ENCODE peak calls at places on chromosomes 2 and 18, in six cellular contexts. One of them, this sample, is unnamed.

GRCh38 chr2:106184394-106184793 is 9.7 kb downstream of the UXS1 start:
- DNase-seq in RWPE2: no peak
- DNase-seq in fibroblast of mammary gland: no peak
- DNase-seq in upper lobe of right lung: no peak
- DNase-seq in A549: no peak
- DNase-seq in AG04450: no peak
- DNase-seq in this sample: no peak

GRCh38 chr2:78532762-78533399 is 492.6 kb upstream of the REG3G start:
- DNase-seq in RWPE2: no peak
- DNase-seq in fibroblast of mammary gland: no peak
- DNase-seq in upper lobe of right lung: no peak
- DNase-seq in A549: no peak
- DNase-seq in AG04450: no peak
- DNase-seq in this sample: no peak

GRCh38 chr2:72141881-72142742 is 5.5 kb downstream of the CYP26B1 start:
- DNase-seq in RWPE2: no peak
- DNase-seq in fibroblast of mammary gland: no peak
- DNase-seq in upper lobe of right lung: peak
- DNase-seq in A549: no peak
- DNase-seq in AG04450: no peak
- DNase-seq in this sample: no peak

GRCh38 chr2:172970660-172971059 is 105.0 kb upstream of the MAP3K20 start:
- DNase-seq in RWPE2: no peak
- DNase-seq in fibroblast of mammary gland: no peak
- DNase-seq in upper lobe of right lung: no peak
- DNase-seq in A549: no peak
- DNase-seq in AG04450: no peak
- DNase-seq in this sample: no peak

GRCh38 chr2:223860809-223861738 is 23.7 kb upstream of the AP1S3 start:
- DNase-seq in RWPE2: peak
- DNase-seq in fibroblast of mammary gland: peak
- DNase-seq in upper lobe of right lung: no peak
- DNase-seq in A549: peak
- DNase-seq in AG04450: no peak
- DNase-seq in this sample: peak

GRCh38 chr2:196206804-196207203 is 35.4 kb upstream of the STK17B start:
- DNase-seq in RWPE2: no peak
- DNase-seq in fibroblast of mammary gland: peak
- DNase-seq in upper lobe of right lung: no peak
- DNase-seq in A549: no peak
- DNase-seq in AG04450: no peak
- DNase-seq in this sample: no peak

GRCh38 chr18:49843778-49844625 is 30.7 kb upstream of the ACAA2 start:
- DNase-seq in RWPE2: no peak
- DNase-seq in fibroblast of mammary gland: no peak
- DNase-seq in upper lobe of right lung: no peak
- DNase-seq in A549: no peak
- DNase-seq in AG04450: no peak
- DNase-seq in this sample: no peak

GRCh38 chr2:73091164-73091563 is 19.7 kb upstream of the SFXN5 start:
- DNase-seq in RWPE2: no peak
- DNase-seq in fibroblast of mammary gland: no peak
- DNase-seq in upper lobe of right lung: no peak
- DNase-seq in A549: no peak
- DNase-seq in AG04450: no peak
- DNase-seq in this sample: peak

GRCh38 chr2:182650704-182651103 is 65.4 kb upstream of the DNAJC10 start:
- DNase-seq in RWPE2: no peak
- DNase-seq in fibroblast of mammary gland: peak
- DNase-seq in upper lobe of right lung: no peak
- DNase-seq in A549: peak
- DNase-seq in AG04450: no peak
- DNase-seq in this sample: peak

GRCh38 chr2:182587831-182588230 is 128.2 kb upstream of the DNAJC10 start:
- DNase-seq in RWPE2: no peak
- DNase-seq in fibroblast of mammary gland: peak
- DNase-seq in upper lobe of right lung: no peak
- DNase-seq in A549: no peak
- DNase-seq in AG04450: peak
- DNase-seq in this sample: peak

GRCh38 chr2:99386011-99386410 is 48.8 kb downstream of the EIF5B start:
- DNase-seq in RWPE2: no peak
- DNase-seq in fibroblast of mammary gland: no peak
- DNase-seq in upper lobe of right lung: no peak
- DNase-seq in A549: no peak
- DNase-seq in AG04450: no peak
- DNase-seq in this sample: no peak

GRCh38 chr2:202270487-202270886 is 4.9 kb downstream of the NOP58 start:
- DNase-seq in RWPE2: no peak
- DNase-seq in fibroblast of mammary gland: no peak
- DNase-seq in upper lobe of right lung: no peak
- DNase-seq in A549: no peak
- DNase-seq in AG04450: no peak
- DNase-seq in this sample: no peak

GRCh38 chr2:231709636-231709980 is 1.3 kb downstream of the PTMA start:
- DNase-seq in RWPE2: no peak
- DNase-seq in fibroblast of mammary gland: peak
- DNase-seq in upper lobe of right lung: peak
- DNase-seq in A549: peak
- DNase-seq in AG04450: no peak
- DNase-seq in this sample: no peak

GRCh38 chr2:80393996-80394395 is 89.4 kb upstream of the LRRTM1 start:
- DNase-seq in RWPE2: no peak
- DNase-seq in fibroblast of mammary gland: no peak
- DNase-seq in upper lobe of right lung: no peak
- DNase-seq in A549: no peak
- DNase-seq in AG04450: no peak
- DNase-seq in this sample: no peak

GRCh38 chr2:128311216-128311754 is 7.4 kb downstream of the HS6ST1 start:
- DNase-seq in RWPE2: no peak
- DNase-seq in fibroblast of mammary gland: no peak
- DNase-seq in upper lobe of right lung: no peak
- DNase-seq in A549: no peak
- DNase-seq in AG04450: no peak
- DNase-seq in this sample: no peak

GRCh38 chr2:239152239-239152915 is 248.4 kb downstream of the HDAC4 start:
- DNase-seq in RWPE2: peak
- DNase-seq in fibroblast of mammary gland: no peak
- DNase-seq in upper lobe of right lung: peak
- DNase-seq in A549: no peak
- DNase-seq in AG04450: no peak
- DNase-seq in this sample: no peak

GRCh38 chr18:70431203-70431624 is 142.4 kb downstream of the SOCS6 start:
- DNase-seq in RWPE2: no peak
- DNase-seq in fibroblast of mammary gland: peak
- DNase-seq in upper lobe of right lung: no peak
- DNase-seq in A549: peak
- DNase-seq in AG04450: peak
- DNase-seq in this sample: peak

GRCh38 chr2:150520887-150521664 is 33.6 kb upstream of the RND3 start:
- DNase-seq in RWPE2: no peak
- DNase-seq in fibroblast of mammary gland: peak
- DNase-seq in upper lobe of right lung: no peak
- DNase-seq in A549: no peak
- DNase-seq in AG04450: no peak
- DNase-seq in this sample: peak

GRCh38 chr2:98761267-98761781 is 30.4 kb upstream of the MGAT4A start:
- DNase-seq in RWPE2: no peak
- DNase-seq in fibroblast of mammary gland: no peak
- DNase-seq in upper lobe of right lung: no peak
- DNase-seq in A549: no peak
- DNase-seq in AG04450: no peak
- DNase-seq in this sample: no peak

GRCh38 chr18:35131387-35132283 is 90.4 kb downstream of the MAPRE2 start:
- DNase-seq in RWPE2: no peak
- DNase-seq in fibroblast of mammary gland: peak
- DNase-seq in upper lobe of right lung: no peak
- DNase-seq in A549: no peak
- DNase-seq in AG04450: no peak
- DNase-seq in this sample: no peak

GRCh38 chr18:35128675-35129074 is 87.5 kb downstream of the MAPRE2 start:
- DNase-seq in RWPE2: no peak
- DNase-seq in fibroblast of mammary gland: no peak
- DNase-seq in upper lobe of right lung: no peak
- DNase-seq in A549: no peak
- DNase-seq in AG04450: no peak
- DNase-seq in this sample: no peak

GRCh38 chr18:35130236-35130635 is 89.0 kb downstream of the MAPRE2 start:
- DNase-seq in RWPE2: no peak
- DNase-seq in fibroblast of mammary gland: no peak
- DNase-seq in upper lobe of right lung: no peak
- DNase-seq in A549: no peak
- DNase-seq in AG04450: no peak
- DNase-seq in this sample: no peak

GRCh38 chr18:35123811-35124210 is 82.6 kb downstream of the MAPRE2 start:
- DNase-seq in RWPE2: no peak
- DNase-seq in fibroblast of mammary gland: no peak
- DNase-seq in upper lobe of right lung: no peak
- DNase-seq in A549: no peak
- DNase-seq in AG04450: no peak
- DNase-seq in this sample: no peak

DNA sequence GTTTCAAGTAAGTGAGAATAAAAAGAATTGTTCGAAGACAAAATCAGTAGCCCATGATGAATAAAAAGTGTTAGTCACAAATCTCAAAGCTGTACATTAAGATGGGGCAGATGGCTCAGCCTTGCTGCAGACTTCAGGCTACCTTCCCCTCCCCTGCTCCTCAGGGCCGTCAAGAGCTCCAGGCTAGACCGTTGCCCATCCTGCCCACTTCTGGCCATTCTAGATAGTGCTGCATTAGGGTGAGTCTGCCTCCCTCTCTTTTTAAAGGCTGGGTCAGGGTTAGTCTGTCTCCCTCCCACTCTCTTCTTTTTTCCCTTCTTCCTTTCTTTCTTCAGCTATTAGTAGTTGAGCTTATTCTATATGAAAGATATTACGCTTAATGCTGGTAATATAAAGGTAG is 86.0 kb downstream of the MAPRE2 start:
- DNase-seq in RWPE2: no peak
- DNase-seq in fibroblast of mammary gland: peak
- DNase-seq in upper lobe of right lung: no peak
- DNase-seq in A549: peak
- DNase-seq in AG04450: no peak
- DNase-seq in this sample: no peak
- TF ChIP-seq CTCF in RWPE2: no peak
- TF ChIP-seq CTCF in fibroblast of mammary gland: peak
- TF ChIP-seq CTCF in upper lobe of right lung: peak
- TF ChIP-seq CTCF in A549: no peak
- TF ChIP-seq CTCF in AG04450: peak
- TF ChIP-seq CTCF in this sample: peak

GRCh38 chr2:241146286-241146685 is 3.0 kb downstream of the PASK start:
- DNase-seq in RWPE2: no peak
- DNase-seq in fibroblast of mammary gland: no peak
- DNase-seq in upper lobe of right lung: no peak
- DNase-seq in A549: no peak
- DNase-seq in AG04450: no peak
- DNase-seq in this sample: no peak
- H3K4me3 ChIP-seq in RWPE2: no peak
- H3K4me3 ChIP-seq in fibroblast of mammary gland: no peak
- H3K4me3 ChIP-seq in upper lobe of right lung: no peak
- H3K4me3 ChIP-seq in A549: no peak
- H3K4me3 ChIP-seq in AG04450: no peak
- H3K4me3 ChIP-seq in this sample: no peak

GRCh38 chr18:55404811-55405654 is 183.0 kb downstream of the TCF4 start:
- DNase-seq in RWPE2: no peak
- DNase-seq in fibroblast of mammary gland: no peak
- DNase-seq in upper lobe of right lung: no peak
- DNase-seq in A549: no peak
- DNase-seq in AG04450: no peak
- DNase-seq in this sample: no peak

GRCh38 chr18:55404136-55404810 is 183.7 kb downstream of the TCF4 start:
- DNase-seq in RWPE2: no peak
- DNase-seq in fibroblast of mammary gland: no peak
- DNase-seq in upper lobe of right lung: no peak
- DNase-seq in A549: no peak
- DNase-seq in AG04450: no peak
- DNase-seq in this sample: no peak

GRCh38 chr18:55407191-55407590 is 180.8 kb downstream of the TCF4 start:
- DNase-seq in RWPE2: no peak
- DNase-seq in fibroblast of mammary gland: no peak
- DNase-seq in upper lobe of right lung: no peak
- DNase-seq in A549: no peak
- DNase-seq in AG04450: no peak
- DNase-seq in this sample: no peak

GRCh38 chr18:55406374-55407045 is 181.5 kb downstream of the TCF4 start:
- DNase-seq in RWPE2: no peak
- DNase-seq in fibroblast of mammary gland: no peak
- DNase-seq in upper lobe of right lung: no peak
- DNase-seq in A549: no peak
- DNase-seq in AG04450: no peak
- DNase-seq in this sample: no peak

GRCh38 chr18:55405655-55406373 is 182.2 kb downstream of the TCF4 start:
- DNase-seq in RWPE2: peak
- DNase-seq in fibroblast of mammary gland: peak
- DNase-seq in upper lobe of right lung: peak
- DNase-seq in A549: peak
- DNase-seq in AG04450: peak
- DNase-seq in this sample: peak
- TF ChIP-seq CTCF in RWPE2: no peak
- TF ChIP-seq CTCF in fibroblast of mammary gland: peak
- TF ChIP-seq CTCF in upper lobe of right lung: peak
- TF ChIP-seq CTCF in A549: no peak
- TF ChIP-seq CTCF in AG04450: peak
- TF ChIP-seq CTCF in this sample: peak

DNA sequence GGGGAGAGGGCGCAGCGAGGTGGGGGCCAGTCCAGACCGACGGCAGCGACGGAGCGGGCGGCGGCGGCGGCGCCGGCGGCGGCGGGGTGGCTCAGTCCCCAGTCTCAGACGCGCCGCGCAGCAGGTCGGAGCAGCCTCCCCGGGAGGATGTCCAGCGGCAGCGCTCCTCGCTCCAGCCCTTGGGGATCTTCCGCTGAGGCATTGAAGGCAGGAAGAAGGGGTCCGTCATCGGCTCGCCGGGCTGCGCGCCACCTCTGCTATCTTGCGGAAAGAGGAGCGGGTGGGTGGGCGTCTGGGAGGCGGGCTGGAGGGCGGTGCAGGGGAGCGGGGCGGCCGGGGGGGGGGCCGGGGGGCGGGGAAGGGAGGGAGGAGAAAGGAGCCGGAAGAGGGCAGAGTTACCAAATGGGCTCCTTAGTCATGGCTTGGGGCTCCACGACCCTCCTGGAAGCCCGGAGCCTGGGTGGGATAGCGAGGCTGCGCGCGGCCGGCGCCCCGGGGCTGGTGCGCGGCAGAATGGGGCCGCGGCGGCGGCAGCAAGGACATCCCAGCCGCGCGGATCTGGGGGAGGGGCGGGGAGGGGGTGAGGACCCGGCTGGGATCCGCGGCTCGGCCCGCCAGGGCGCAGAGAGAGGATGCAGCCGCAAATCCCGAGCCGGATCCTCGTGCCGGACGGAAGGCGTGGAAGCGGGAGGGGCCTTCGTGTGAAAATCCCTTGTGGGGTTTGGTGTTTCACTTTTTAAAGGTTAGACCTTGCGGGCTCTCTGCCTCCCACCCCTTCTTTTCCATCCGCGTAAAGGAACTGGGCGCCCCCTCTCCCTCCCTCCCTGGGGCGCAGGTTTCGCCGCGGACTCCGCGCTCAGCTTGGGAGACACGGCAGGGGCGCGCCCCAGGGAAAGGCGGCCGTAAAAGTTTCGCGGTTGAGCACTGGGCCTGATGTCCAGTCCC is at the start of gene NETO1:
- DNase-seq in RWPE2: no peak
- DNase-seq in fibroblast of mammary gland: no peak
- DNase-seq in upper lobe of right lung: no peak
- DNase-seq in A549: no peak
- DNase-seq in AG04450: no peak
- DNase-seq in this sample: no peak
- H3K4me3 ChIP-seq in RWPE2: peak
- H3K4me3 ChIP-seq in fibroblast of mammary gland: peak
- H3K4me3 ChIP-seq in upper lobe of right lung: peak
- H3K4me3 ChIP-seq in A549: peak
- H3K4me3 ChIP-seq in AG04450: peak
- H3K4me3 ChIP-seq in this sample: peak